ENCODE peak calls at places on chromosomes 12 and 14, in nine cellular contexts. I is fibroblast of pulmonary artery; Y is NCI-H1694; W is MCF 10A; U is Right ventricle myocardium superior; B is activated T-cell treated with anti-CD3 and anti-CD28 coated beads, Interleukin-2, amount 50 U/mL, for 72 hours; Z is CD4-positive, alpha-beta T cell; E is natural killer cell treated with Interleukin-12 subunit alpha and Interleukin-12 subunit beta and Interleukin-15 and Interleukin-18, amount 100 ng/mL, for 72 hours; T is amniotic stem cell. A is an unnamed sample.

GRCh38 chr14:21302013-21302857 is 22.4 kb downstream of the RPGRIP1 start:
- DNase-seq in Z (no peak), T (no peak), W (no peak), I (no peak), Y (no peak), B (no peak), U (no peak), E (no peak), A (no peak)

GRCh38 chr12:65631621-65632111 is 192.6 kb upstream of the HMGA2 start:
- DNase-seq in I (peak; percentile 98), B (no peak), Z (no peak), E (no peak), Y (no peak), U (no peak), W (peak; percentile 100), T (peak; percentile 99), A (no peak)

GRCh38 chr12:118107694-118108093 is 3.9 kb upstream of the VSIG10 start:
- DNase-seq in Z (no peak), E (no peak), T (no peak), U (no peak), I (no peak), B (no peak), Y (no peak), W (no peak), A (no peak)

GRCh38 chr12:110693731-110694130 is 4.8 kb upstream of the HVCN1 start:
- DNase-seq in E (no peak), B (no peak), Y (no peak), W (no peak), U (peak; percentile 71), Z (no peak), T (no peak), I (no peak), A (no peak)

GRCh38 chr14:60204104-60204842 is 39.1 kb upstream of the DHRS7 start:
- DNase-seq in U (no peak), B (no peak), Y (no peak), E (no peak), W (no peak), T (no peak), I (no peak), Z (no peak), A (no peak)

GRCh38 chr14:44912041-44912869 is 49.5 kb downstream of the KLHL28 start:
- DNase-seq in I (no peak), W (no peak), Y (no peak), Z (no peak), U (peak; percentile 43), E (no peak), B (no peak), T (no peak), A (no peak)

GRCh38 chr12:14567311-14568195 is at the start of gene PLBD1:
- DNase-seq in E (no peak), W (no peak), U (peak; percentile 89), T (no peak), Y (no peak), B (peak; percentile 32), I (peak; percentile 43), Z (no peak), A (peak; percentile 54)

GRCh38 chr14:100534528-100535286 is 52.5 kb downstream of the BEGAIN start:
- DNase-seq in U (no peak), T (no peak), Z (no peak), W (no peak), Y (no peak), E (no peak), B (no peak), I (no peak), A (peak; percentile 17)

GRCh38 chr14:89866458-89866857 is 88.1 kb downstream of the EFCAB11 start:
- DNase-seq in W (peak; percentile 52), Y (no peak), T (no peak), B (no peak), E (no peak), Z (no peak), I (no peak), U (no peak), A (no peak)

GRCh38 chr12:52222692-52223091 is 10.4 kb upstream of the KRT7 start:
- DNase-seq in E (no peak), Z (no peak), U (no peak), Y (no peak), B (no peak), W (peak; percentile 0), T (no peak), I (no peak), A (no peak)

GRCh38 chr12:50110127-50110761 is 1.8 kb upstream of the COX14 start:
- DNase-seq in Z (no peak), Y (no peak), E (no peak), W (peak; percentile 2), I (no peak), T (no peak), B (no peak), U (peak; percentile 69), A (peak; percentile 69)

GRCh38 chr12:129717438-129717837 is 186.4 kb downstream of the TMEM132D start:
- DNase-seq in U (no peak), W (no peak), T (no peak), B (no peak), E (no peak), I (no peak), Z (no peak), Y (no peak), A (no peak)

GRCh38 chr12:124463341-124463861 is 104.0 kb downstream of the NCOR2 start:
- DNase-seq in B (no peak), Y (peak; percentile 49), U (peak; percentile 35), I (no peak), W (no peak), Z (no peak), E (peak; percentile 58), T (no peak), A (no peak)

A was measured in GM20000.